ENCODE peak calls at places on chromosomes 2 and 18, in seven cellular contexts. One of them, this sample, is unnamed.

GRCh38 chr2:24892928-24893327 is 27.1 kb downstream of the ADCY3 start:
- DNase-seq in nephron progenitor cell: no peak
- DNase-seq in KBM-7: no peak
- DNase-seq in renal cortical epithelial cell: no peak
- DNase-seq in stimulated activated CD8-positive, alpha-beta memory T cell treated with anti-CD3 and anti-CD28 coated beads, Interleukin-4, amount 100 ng/mL, for 24 hours: no peak
- DNase-seq in ELR: no peak
- DNase-seq in RWPE1: no peak
- DNase-seq in this sample: no peak

GRCh38 chr2:198615972-198616371 is 811.6 kb downstream of the PLCL1 start:
- DNase-seq in nephron progenitor cell: no peak
- DNase-seq in KBM-7: no peak
- DNase-seq in renal cortical epithelial cell: peak
- DNase-seq in stimulated activated CD8-positive, alpha-beta memory T cell treated with anti-CD3 and anti-CD28 coated beads, Interleukin-4, amount 100 ng/mL, for 24 hours: no peak
- DNase-seq in ELR: peak
- DNase-seq in RWPE1: no peak
- DNase-seq in this sample: no peak

GRCh38 chr2:99481527-99481926 is 8.3 kb downstream of the REV1 start:
- DNase-seq in nephron progenitor cell: no peak
- DNase-seq in KBM-7: no peak
- DNase-seq in renal cortical epithelial cell: no peak
- DNase-seq in stimulated activated CD8-positive, alpha-beta memory T cell treated with anti-CD3 and anti-CD28 coated beads, Interleukin-4, amount 100 ng/mL, for 24 hours: no peak
- DNase-seq in ELR: no peak
- DNase-seq in RWPE1: no peak
- DNase-seq in this sample: no peak

GRCh38 chr18:370753-371615 is 103.1 kb upstream of the THOC1 start:
- DNase-seq in nephron progenitor cell: no peak
- DNase-seq in KBM-7: no peak
- DNase-seq in renal cortical epithelial cell: no peak
- DNase-seq in stimulated activated CD8-positive, alpha-beta memory T cell treated with anti-CD3 and anti-CD28 coated beads, Interleukin-4, amount 100 ng/mL, for 24 hours: no peak
- DNase-seq in ELR: no peak
- DNase-seq in RWPE1: no peak
- DNase-seq in this sample: no peak

GRCh38 chr2:174965992-174966789 is 39.0 kb downstream of the CHN1 start:
- DNase-seq in nephron progenitor cell: no peak
- DNase-seq in KBM-7: no peak
- DNase-seq in renal cortical epithelial cell: peak
- DNase-seq in stimulated activated CD8-positive, alpha-beta memory T cell treated with anti-CD3 and anti-CD28 coated beads, Interleukin-4, amount 100 ng/mL, for 24 hours: no peak
- DNase-seq in ELR: no peak
- DNase-seq in RWPE1: no peak
- DNase-seq in this sample: peak

GRCh38 chr2:6940820-6941219 is 23.6 kb downstream of the RNF144A start:
- DNase-seq in nephron progenitor cell: no peak
- DNase-seq in KBM-7: no peak
- DNase-seq in renal cortical epithelial cell: no peak
- DNase-seq in stimulated activated CD8-positive, alpha-beta memory T cell treated with anti-CD3 and anti-CD28 coated beads, Interleukin-4, amount 100 ng/mL, for 24 hours: no peak
- DNase-seq in ELR: no peak
- DNase-seq in RWPE1: no peak
- DNase-seq in this sample: no peak

GRCh38 chr2:26000561-26001211 is 18.4 kb upstream of the KIF3C start:
- DNase-seq in nephron progenitor cell: no peak
- DNase-seq in KBM-7: no peak
- DNase-seq in renal cortical epithelial cell: no peak
- DNase-seq in stimulated activated CD8-positive, alpha-beta memory T cell treated with anti-CD3 and anti-CD28 coated beads, Interleukin-4, amount 100 ng/mL, for 24 hours: no peak
- DNase-seq in ELR: no peak
- DNase-seq in RWPE1: no peak
- DNase-seq in this sample: peak

GRCh38 chr2:42975358-42975717 is 183.0 kb upstream of the HAAO start:
- DNase-seq in nephron progenitor cell: no peak
- DNase-seq in KBM-7: no peak
- DNase-seq in renal cortical epithelial cell: no peak
- DNase-seq in stimulated activated CD8-positive, alpha-beta memory T cell treated with anti-CD3 and anti-CD28 coated beads, Interleukin-4, amount 100 ng/mL, for 24 hours: no peak
- DNase-seq in ELR: no peak
- DNase-seq in RWPE1: no peak
- DNase-seq in this sample: no peak

GRCh38 chr2:217943379-217944321 is 59.1 kb downstream of the TNS1 start:
- DNase-seq in nephron progenitor cell: peak
- DNase-seq in KBM-7: peak
- DNase-seq in renal cortical epithelial cell: peak
- DNase-seq in stimulated activated CD8-positive, alpha-beta memory T cell treated with anti-CD3 and anti-CD28 coated beads, Interleukin-4, amount 100 ng/mL, for 24 hours: no peak
- DNase-seq in ELR: peak
- DNase-seq in RWPE1: no peak
- DNase-seq in this sample: no peak

GRCh38 chr2:239263937-239264837 is 136.6 kb downstream of the HDAC4 start:
- DNase-seq in nephron progenitor cell: no peak
- DNase-seq in KBM-7: no peak
- DNase-seq in renal cortical epithelial cell: no peak
- DNase-seq in stimulated activated CD8-positive, alpha-beta memory T cell treated with anti-CD3 and anti-CD28 coated beads, Interleukin-4, amount 100 ng/mL, for 24 hours: no peak
- DNase-seq in ELR: no peak
- DNase-seq in RWPE1: no peak
- DNase-seq in this sample: no peak

GRCh38 chr18:41949206-41949920 is 5.7 kb upstream of the PIK3C3 start:
- DNase-seq in nephron progenitor cell: no peak
- DNase-seq in KBM-7: no peak
- DNase-seq in renal cortical epithelial cell: no peak
- DNase-seq in stimulated activated CD8-positive, alpha-beta memory T cell treated with anti-CD3 and anti-CD28 coated beads, Interleukin-4, amount 100 ng/mL, for 24 hours: no peak
- DNase-seq in ELR: no peak
- DNase-seq in RWPE1: no peak
- DNase-seq in this sample: no peak

GRCh38 chr2:159612255-159612901 is 4.0 kb downstream of the BAZ2B start:
- DNase-seq in nephron progenitor cell: no peak
- DNase-seq in KBM-7: peak
- DNase-seq in renal cortical epithelial cell: peak
- DNase-seq in stimulated activated CD8-positive, alpha-beta memory T cell treated with anti-CD3 and anti-CD28 coated beads, Interleukin-4, amount 100 ng/mL, for 24 hours: no peak
- DNase-seq in ELR: no peak
- DNase-seq in RWPE1: no peak
- DNase-seq in this sample: peak

This sample was measured in bronchial epithelial cell.